ENCODE peak calls at places on chromosomes 6 and 20, in five cellular contexts. R is heart left ventricle, E is skeletal muscle cell, Z is A549, V is BJ. G is an unnamed sample.

GRCh38 chr6:14061644-14062043 is 55.9 kb upstream of the CD83 start:
- DNase-seq in R (no peak), E (no peak), Z (no peak), V (no peak), G (no peak)

GRCh38 chr6:15712813-15713212 is 50.0 kb upstream of the DTNBP1 start:
- DNase-seq in R (no peak), E (no peak), Z (no peak), V (no peak), G (no peak)

GRCh38 chr20:1041845-1042390 is 39.8 kb upstream of the RSPO4 start:
- DNase-seq in R (no peak), E (no peak), Z (no peak), V (no peak), G (no peak)

GRCh38 chr6:137882225-137882961 is 15.3 kb downstream of the TNFAIP3 start:
- DNase-seq in R (no peak), E (no peak), Z (no peak), V (no peak), G (peak)

GRCh38 chr6:45434401-45434741 is 56.6 kb upstream of the SUPT3H start:
- DNase-seq in R (no peak), E (no peak), Z (no peak), V (no peak), G (no peak)

GRCh38 chr20:38864662-38865061 is 59.2 kb downstream of the PPP1R16B start:
- DNase-seq in R (no peak), E (no peak), Z (no peak), V (no peak), G (no peak)

GRCh38 chr20:51801220-51801991 is 915 bp downstream of the SALL4 start:
- DNase-seq in R (no peak), E (no peak), Z (peak), V (no peak), G (no peak)

GRCh38 chr6:90284236-90284744 is 12.4 kb downstream of the BACH2 start:
- DNase-seq in R (no peak), E (peak), Z (peak), V (peak), G (peak)

GRCh38 chr6:88144637-88145297 is 21.4 kb downstream of the CNR1 start:
- DNase-seq in R (no peak), E (no peak), Z (no peak), V (no peak), G (no peak)

GRCh38 chr6:124462746-124463145 is 499.5 kb upstream of the RNF217 start:
- DNase-seq in R (no peak), E (no peak), Z (no peak), V (no peak), G (no peak)

GRCh38 chr20:9912858-9913434 is 74.1 kb upstream of the PAK5 start:
- DNase-seq in R (no peak), E (no peak), Z (peak), V (peak), G (peak)

GRCh38 chr20:20525756-20526155 is 157.9 kb downstream of the INSM1 start:
- DNase-seq in R (no peak), E (peak), Z (no peak), V (no peak), G (no peak)

GRCh38 chr6:41846666-41847237 is 48.4 kb downstream of the USP49 start:
- DNase-seq in R (peak), E (peak), Z (peak), V (peak), G (peak)

GRCh38 chr6:36350681-36351091 is 14.0 kb upstream of the BNIP5 start:
- DNase-seq in R (no peak), E (no peak), Z (no peak), V (peak), G (peak)

GRCh38 chr6:159104163-159104885 is 59.5 kb upstream of the TAGAP start:
- DNase-seq in R (peak), E (no peak), Z (peak), V (no peak), G (no peak)
- H3K4me3 ChIP-seq in R (no peak), E (no peak), Z (no peak), V (no peak), G (no peak)

GRCh38 chr20:14918281-14918680 is 580.9 kb upstream of the FLRT3 start:
- DNase-seq in R (no peak), E (no peak), Z (no peak), V (no peak), G (no peak)

GRCh38 chr20:14922503-14923267 is 585.3 kb upstream of the FLRT3 start:
- DNase-seq in R (no peak), E (no peak), Z (no peak), V (no peak), G (no peak)

GRCh38 chr20:14918981-14919380 is 581.6 kb upstream of the FLRT3 start:
- DNase-seq in R (no peak), E (no peak), Z (no peak), V (no peak), G (no peak)

GRCh38 chr20:14921546-14921945 is 584.1 kb upstream of the FLRT3 start:
- DNase-seq in R (no peak), E (peak), Z (no peak), V (no peak), G (no peak)

DNA sequence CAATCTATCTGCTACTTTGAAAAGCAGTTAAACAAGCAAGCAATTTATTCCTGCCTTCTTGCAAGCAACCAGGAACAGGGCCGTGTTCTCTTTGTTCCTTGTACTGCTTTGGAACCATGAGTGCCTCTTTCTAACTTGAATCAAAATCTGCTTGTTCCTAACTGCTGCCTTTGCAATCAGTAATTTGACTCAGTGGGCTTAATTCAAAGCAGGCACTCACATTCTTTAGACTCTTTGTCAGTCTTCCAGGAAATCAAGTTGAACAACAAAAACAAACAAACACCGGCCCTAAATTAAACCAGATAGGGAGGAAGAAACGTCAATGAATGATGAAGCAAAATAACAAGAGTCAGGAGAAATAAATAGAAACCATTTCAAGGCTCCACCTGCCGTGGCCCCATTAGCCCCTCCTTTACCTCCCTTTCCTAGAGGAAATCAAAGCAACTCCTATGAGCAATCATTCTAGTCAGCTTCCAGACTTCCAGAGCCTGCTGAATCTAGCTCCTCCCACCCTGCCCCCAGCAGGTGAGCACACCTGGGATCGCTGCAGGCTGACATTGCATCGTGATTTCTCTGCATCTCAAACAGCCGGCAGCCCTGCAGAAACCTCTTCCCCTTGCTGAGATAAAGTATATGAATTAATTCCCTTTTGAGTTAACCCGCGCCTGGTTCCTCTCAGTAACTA is 582.2 kb upstream of the FLRT3 start:
- DNase-seq in R (no peak), E (no peak), Z (peak), V (peak), G (no peak)
- H3K4me3 ChIP-seq in R (no peak), E (no peak), Z (no peak), V (no peak), G (no peak)

DNA sequence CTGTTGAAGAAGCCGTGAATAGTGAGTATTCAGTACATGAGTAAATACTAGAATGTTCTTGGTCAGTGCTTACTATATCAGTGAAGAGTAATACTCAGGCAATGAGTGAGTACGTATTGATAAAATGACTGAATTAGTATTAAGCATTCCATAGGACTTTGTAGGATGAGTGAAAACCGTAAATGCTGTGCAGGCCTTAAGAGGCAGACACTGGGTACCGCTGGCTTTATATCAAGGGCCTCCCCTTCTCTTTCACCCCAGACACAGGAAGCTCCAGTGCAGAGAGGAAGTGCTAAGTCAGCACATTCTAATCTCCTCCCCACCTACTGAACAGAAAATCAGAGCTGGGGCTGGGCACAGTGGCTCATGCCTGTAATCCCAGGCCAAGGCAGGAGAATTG is 24.2 kb downstream of the POFUT1 start:
- DNase-seq in R (no peak), E (no peak), Z (no peak), V (no peak), G (peak)
- H3K4me3 ChIP-seq in R (no peak), E (no peak), Z (no peak), V (no peak), G (no peak)

GRCh38 chr20:58545565-58546195 is 30.5 kb upstream of the APCDD1L start:
- DNase-seq in R (no peak), E (no peak), Z (no peak), V (no peak), G (no peak)

GRCh38 chr20:58546312-58546711 is 31.1 kb upstream of the APCDD1L start:
- DNase-seq in R (no peak), E (no peak), Z (no peak), V (no peak), G (no peak)

GRCh38 chr20:58544891-58545290 is 29.7 kb upstream of the APCDD1L start:
- DNase-seq in R (no peak), E (no peak), Z (no peak), V (no peak), G (no peak)

GRCh38 chr20:58547527-58548475 is 32.6 kb upstream of the APCDD1L start:
- DNase-seq in R (no peak), E (no peak), Z (no peak), V (no peak), G (no peak)

DNA sequence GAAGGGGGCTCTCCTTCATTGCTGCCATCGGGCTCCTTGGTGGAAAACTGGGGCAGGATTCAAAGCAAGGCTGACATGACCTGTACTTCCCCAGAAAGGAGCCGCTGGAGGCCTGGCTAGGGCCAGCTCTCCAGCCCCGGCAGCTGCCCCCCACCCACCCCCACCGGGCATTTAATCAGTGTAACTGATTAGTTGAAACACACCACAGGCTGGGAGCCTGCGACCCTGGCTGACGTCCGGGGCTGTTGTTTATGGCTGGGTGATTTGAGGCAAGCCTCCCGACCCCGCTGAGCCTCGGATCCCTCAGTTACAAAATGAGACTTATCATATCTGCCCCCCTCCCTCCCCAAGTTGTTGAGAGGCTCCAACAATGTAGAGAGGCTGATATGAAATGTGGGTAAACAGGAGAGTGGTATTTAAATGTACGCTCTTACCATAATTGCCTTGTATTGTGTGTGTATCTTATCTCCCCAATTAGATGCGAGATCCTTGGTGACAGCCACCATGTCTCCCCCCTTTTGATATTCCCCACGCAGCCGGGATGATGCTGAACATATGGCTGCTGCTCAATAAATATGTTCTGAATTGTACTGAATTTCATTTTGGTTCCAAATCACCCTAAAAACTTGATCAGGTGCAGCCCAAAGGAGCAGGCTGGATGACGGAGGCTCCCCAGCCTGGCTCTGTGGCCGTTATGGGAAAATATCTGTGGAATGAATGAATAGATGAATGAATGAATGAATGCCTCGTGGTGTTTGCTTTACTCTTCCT is 31.7 kb upstream of the APCDD1L start:
- DNase-seq in R (no peak), E (no peak), Z (no peak), V (no peak), G (no peak)
- H3K4me3 ChIP-seq in R (no peak), E (no peak), Z (no peak), V (no peak), G (no peak)

GRCh38 chr20:62475027-62475818 is 572 bp downstream of the GATA5 start:
- DNase-seq in R (no peak), E (no peak), Z (no peak), V (no peak), G (no peak)

GRCh38 chr20:62477669-62478450 is 2.1 kb upstream of the GATA5 start:
- DNase-seq in R (no peak), E (no peak), Z (no peak), V (no peak), G (no peak)

GRCh38 chr20:62475819-62476073 is at the start of gene GATA5:
- DNase-seq in R (no peak), E (no peak), Z (no peak), V (no peak), G (no peak)

GRCh38 chr20:62474585-62475026 is 1.2 kb downstream of the GATA5 start:
- DNase-seq in R (no peak), E (no peak), Z (no peak), V (no peak), G (no peak)

GRCh38 chr20:62476074-62476838 is 461 bp upstream of the GATA5 start:
- DNase-seq in R (no peak), E (no peak), Z (peak), V (no peak), G (no peak)
- H3K4me3 ChIP-seq in R (peak), E (no peak), Z (peak), V (no peak), G (no peak)

GRCh38 chr20:59845472-59845871 is 88.0 kb downstream of the SYCP2 start:
- DNase-seq in R (no peak), E (no peak), Z (no peak), V (no peak), G (no peak)
- H3K4me3 ChIP-seq in R (no peak), E (no peak), Z (no peak), V (no peak), G (no peak)

DNA sequence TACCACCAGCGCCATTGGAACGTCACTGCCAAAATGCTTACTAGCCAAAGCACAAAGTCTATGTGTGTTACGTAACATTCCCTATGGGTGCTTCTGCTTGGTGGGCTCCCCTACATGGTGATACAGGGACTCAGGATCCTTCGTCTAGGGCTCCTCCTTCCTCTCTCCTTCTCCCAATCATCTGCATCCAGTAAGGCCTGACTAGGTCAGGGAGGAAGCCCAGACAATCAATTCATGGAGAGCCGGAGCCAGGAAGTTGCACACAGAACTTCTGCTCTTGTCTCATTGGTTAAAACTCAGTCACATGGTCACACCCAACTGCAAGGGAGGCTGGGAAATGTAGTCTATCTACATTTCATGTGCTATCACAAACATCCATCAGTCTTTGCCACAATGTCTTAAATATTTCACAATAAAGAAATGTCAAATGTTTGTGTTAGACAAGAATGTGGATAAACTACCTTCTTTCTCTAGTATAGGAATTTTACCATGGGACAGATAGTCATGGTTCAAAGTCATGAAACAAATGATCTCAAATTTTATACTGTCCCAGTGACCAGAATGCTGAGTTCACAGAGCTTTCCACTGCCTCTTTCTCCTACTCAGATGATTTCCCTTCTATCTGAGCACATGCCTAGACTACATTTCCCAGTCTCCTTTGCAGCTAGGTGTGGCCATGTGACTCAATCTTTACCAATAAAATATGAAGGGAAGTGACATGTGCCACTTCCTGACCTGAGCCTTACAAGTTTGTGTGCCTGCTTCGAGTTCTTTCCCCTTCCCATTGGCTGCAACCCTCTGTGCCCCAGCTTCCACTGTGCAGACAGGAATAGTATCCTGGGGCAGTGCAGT is 9.3 kb upstream of the KCNK15 start:
- DNase-seq in R (peak), E (peak), Z (peak), V (no peak), G (no peak)
- H3K4me3 ChIP-seq in R (no peak), E (no peak), Z (no peak), V (no peak), G (no peak)

GRCh38 chr6:49001856-49002255 is 461.2 kb downstream of the MMUT start:
- DNase-seq in R (no peak), E (peak), Z (peak), V (peak), G (no peak)
- H3K4me3 ChIP-seq in R (no peak), E (no peak), Z (no peak), V (no peak), G (no peak)

GRCh38 chr6:85669735-85670194 is 27.1 kb upstream of the SYNCRIP start:
- DNase-seq in R (no peak), E (no peak), Z (no peak), V (peak), G (no peak)
- H3K4me3 ChIP-seq in R (no peak), E (no peak), Z (no peak), V (no peak), G (no peak)

G was measured in AG04449.